ENCODE peak calls at places on chromosome 16, in seven cellular contexts. E is H1; K is CD4-positive, CD25-positive, alpha-beta regulatory T cell; H is tibial artery; D is heart right ventricle; R is Caco-2; C is adrenal gland. O is an unnamed sample.

GRCh38 chr16:73319747-73320146 is 271.8 kb upstream of the ZFHX3 start:
- DNase-seq in E (no peak), K (no peak), H (no peak), D (no peak), R (no peak), C (no peak), O (no peak)

GRCh38 chr16:64238576-64238975 is 883.3 kb downstream of the CDH11 start:
- DNase-seq in E (no peak), K (no peak), H (no peak), D (no peak), R (no peak), C (no peak), O (no peak)

GRCh38 chr16:55408656-55409055 is 70.3 kb upstream of the MMP2 start:
- DNase-seq in E (no peak), K (no peak), H (no peak), D (no peak), R (no peak), C (no peak), O (no peak)

GRCh38 chr16:47309581-47310312 is 151.1 kb downstream of the ITFG1 start:
- DNase-seq in E (no peak), K (no peak), H (no peak), D (no peak), R (no peak), C (no peak), O (no peak)

GRCh38 chr16:86882586-86883280 is 304.4 kb downstream of the FOXL1 start:
- DNase-seq in E (no peak), K (no peak), H (peak; percentile 80), D (peak; percentile 61), R (no peak), C (peak; percentile 57), O (no peak)

GRCh38 chr16:66580605-66581209 is 1.4 kb downstream of the CMTM2 start:
- DNase-seq in E (no peak), K (no peak), H (no peak), D (no peak), R (no peak), C (no peak), O (peak; percentile 34)

GRCh38 chr16:56589141-56590039 is at the start of gene MT3:
- DNase-seq in E (peak; percentile 64), K (no peak), H (no peak), D (no peak), R (no peak), C (peak; percentile 57), O (no peak)

GRCh38 chr16:15043344-15043743 is 12.5 kb downstream of the NTAN1 start:
- DNase-seq in E (no peak), K (no peak), H (no peak), D (no peak), R (no peak), C (no peak), O (no peak)

GRCh38 chr16:27827765-27828164 is 235.7 kb downstream of the GSG1L start:
- DNase-seq in E (no peak), K (no peak), H (no peak), D (no peak), R (no peak), C (no peak), O (no peak)

GRCh38 chr16:4373909-4374742 is 2.5 kb downstream of the VASN start:
- DNase-seq in E (no peak), K (no peak), H (peak; percentile 96), D (peak; percentile 67), R (no peak), C (peak; percentile 78), O (no peak)

GRCh38 chr16:50509521-50510341 is 38.5 kb upstream of the NKD1 start:
- DNase-seq in E (peak; percentile 95), K (peak; percentile 8), H (no peak), D (no peak), R (no peak), C (peak; percentile 59), O (peak; percentile 86)

GRCh38 chr16:3999479-3999868 is 116.8 kb downstream of the ADCY9 start:
- DNase-seq in E (no peak), K (no peak), H (peak; percentile 75), D (peak; percentile 67), R (no peak), C (no peak), O (no peak)

GRCh38 chr16:72985148-72985882 is 62.6 kb downstream of the ZFHX3 start:
- DNase-seq in E (no peak), K (no peak), H (peak; percentile 91), D (peak; percentile 71), R (no peak), C (peak; percentile 75), O (no peak)

GRCh38 chr16:20285993-20286499 is 41.3 kb downstream of the GP2 start:
- DNase-seq in E (no peak), K (no peak), H (no peak), D (no peak), R (no peak), C (no peak), O (no peak)

GRCh38 chr16:70740174-70740918 is 54.5 kb upstream of the MTSS2 start:
- DNase-seq in E (no peak), K (no peak), H (no peak), D (no peak), R (no peak), C (no peak), O (no peak)

DNA sequence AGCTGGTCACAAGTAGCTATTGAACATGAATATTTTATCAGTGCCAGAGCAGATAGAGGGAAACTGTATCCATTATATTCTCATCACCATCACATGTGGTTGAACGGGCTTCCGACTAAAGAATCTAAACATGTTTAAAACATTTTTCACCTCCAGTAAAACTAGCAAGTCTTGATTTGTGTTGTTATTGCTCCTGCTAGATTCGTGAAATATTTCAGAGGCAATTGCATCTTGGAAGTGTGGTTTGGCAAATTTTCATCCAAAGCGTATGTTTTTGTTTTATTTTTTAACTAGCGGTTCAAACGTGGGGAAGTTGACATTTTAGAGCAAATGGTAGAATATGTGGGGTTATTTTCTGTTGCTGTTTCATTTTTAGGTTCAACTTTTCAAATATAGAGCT is 483.0 kb downstream of the CDH13 start:
- DNase-seq in E (no peak), K (no peak), H (no peak), D (no peak), R (no peak), C (no peak), O (no peak)
- H3K27me3 ChIP-seq in E (no peaks in the 10 kb centered on the region), K (no peaks in the 10 kb centered on the region), H (no peaks in the 10 kb centered on the region), D (no peaks in the 10 kb centered on the region), R (no peaks in the 10 kb centered on the region), C (peaks cover 4% of the 10 kb centered on the region), O (peaks cover 20% of the 10 kb centered on the region)

DNA sequence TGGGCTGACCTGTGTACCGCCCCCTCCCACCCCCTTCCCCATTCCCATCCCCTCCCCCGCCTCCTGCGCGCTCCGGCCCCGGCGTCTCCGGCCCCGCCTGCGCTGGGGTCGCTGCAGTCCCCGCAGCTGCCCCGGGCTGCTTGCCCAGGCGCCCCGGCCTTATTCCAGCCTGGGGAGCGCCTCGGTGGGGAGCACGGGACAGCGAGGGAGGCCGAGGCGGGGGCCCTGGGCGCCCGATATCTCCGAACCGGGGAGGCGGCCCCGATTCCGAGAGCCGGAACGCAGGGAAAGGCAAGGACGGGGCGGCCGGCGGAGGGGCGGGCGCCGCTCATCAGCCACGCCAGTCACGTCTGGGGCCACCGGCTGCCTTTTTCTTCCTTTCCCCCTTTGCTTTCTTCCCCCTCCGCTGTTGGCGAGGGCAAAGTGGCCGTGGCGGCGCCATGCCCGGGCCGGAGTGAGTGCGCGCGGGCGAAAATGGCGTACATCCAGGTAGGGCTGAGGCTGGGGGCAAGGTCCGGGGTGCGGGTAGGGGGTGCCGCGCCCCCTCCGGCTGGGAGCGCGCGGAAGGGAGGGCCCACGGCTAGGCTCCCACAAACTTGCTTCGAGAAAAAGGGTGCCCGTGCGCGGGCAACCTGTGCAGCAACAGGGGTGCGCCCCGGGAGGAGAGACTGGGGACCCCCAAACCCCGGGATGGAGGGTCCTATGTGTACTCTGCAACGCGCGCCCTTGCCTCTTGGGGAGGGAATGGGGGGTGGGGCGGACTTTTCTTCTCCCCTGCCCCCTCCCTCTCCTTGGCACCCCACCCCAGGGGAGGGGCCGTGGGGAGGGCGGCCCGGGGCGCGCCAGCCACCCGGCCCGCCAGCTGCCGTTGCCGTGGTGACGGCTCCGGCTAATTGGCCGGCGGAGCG is at the start of gene SYT17:
- DNase-seq in E (peak; percentile 66), K (no peak), H (no peak), D (peak; percentile 14), R (no peak), C (peak; percentile 69), O (no peak)
- H3K4me3 ChIP-seq in E (peak within 1 kb of the TSS; percentile 73), K (no peak within 1 kb of the TSS), H (peak within 1 kb of the TSS; percentile 49), D (peak within 1 kb of the TSS; percentile 59), R (peak within 1 kb of the TSS; percentile 84), C (peak within 1 kb of the TSS; percentile 57), O (peak within 1 kb of the TSS; percentile 68)

GRCh38 chr16:1164975-1165374 is 12.1 kb downstream of the CACNA1H start:
- DNase-seq in E (no peak), K (no peak), H (no peak), D (no peak), R (no peak), C (no peak), O (no peak)
- H3K27me3 ChIP-seq in E (no peaks in the 10 kb centered on the region), K (no peaks in the 10 kb centered on the region), H (no peaks in the 10 kb centered on the region), D (peaks cover 32% of the 10 kb centered on the region), R (no peaks in the 10 kb centered on the region), C (no peaks in the 10 kb centered on the region), O (no peaks in the 10 kb centered on the region)

GRCh38 chr16:85570213-85570734 is 42.8 kb upstream of the GSE1 start:
- DNase-seq in E (no peak), K (no peak), H (no peak), D (no peak), R (no peak), C (no peak), O (no peak)
- H3K4me3 ChIP-seq in E (no peak overlapping the region), K (no peak overlapping the region), H (no peak overlapping the region), D (no peak overlapping the region), R (no peak overlapping the region), C (no peak overlapping the region), O (no peak overlapping the region)

GRCh38 chr16:31471241-31471874 is 594 bp upstream of the TGFB1I1 start:
- DNase-seq in E (no peak), K (no peak), H (no peak), D (no peak), R (no peak), C (no peak), O (no peak)
- H3K27me3 ChIP-seq in E (peaks cover 2% of the 10 kb centered on the region), K (no peaks in the 10 kb centered on the region), H (no peaks in the 10 kb centered on the region), D (no peaks in the 10 kb centered on the region), R (no peaks in the 10 kb centered on the region), C (no peaks in the 10 kb centered on the region), O (no peaks in the 10 kb centered on the region)

DNA sequence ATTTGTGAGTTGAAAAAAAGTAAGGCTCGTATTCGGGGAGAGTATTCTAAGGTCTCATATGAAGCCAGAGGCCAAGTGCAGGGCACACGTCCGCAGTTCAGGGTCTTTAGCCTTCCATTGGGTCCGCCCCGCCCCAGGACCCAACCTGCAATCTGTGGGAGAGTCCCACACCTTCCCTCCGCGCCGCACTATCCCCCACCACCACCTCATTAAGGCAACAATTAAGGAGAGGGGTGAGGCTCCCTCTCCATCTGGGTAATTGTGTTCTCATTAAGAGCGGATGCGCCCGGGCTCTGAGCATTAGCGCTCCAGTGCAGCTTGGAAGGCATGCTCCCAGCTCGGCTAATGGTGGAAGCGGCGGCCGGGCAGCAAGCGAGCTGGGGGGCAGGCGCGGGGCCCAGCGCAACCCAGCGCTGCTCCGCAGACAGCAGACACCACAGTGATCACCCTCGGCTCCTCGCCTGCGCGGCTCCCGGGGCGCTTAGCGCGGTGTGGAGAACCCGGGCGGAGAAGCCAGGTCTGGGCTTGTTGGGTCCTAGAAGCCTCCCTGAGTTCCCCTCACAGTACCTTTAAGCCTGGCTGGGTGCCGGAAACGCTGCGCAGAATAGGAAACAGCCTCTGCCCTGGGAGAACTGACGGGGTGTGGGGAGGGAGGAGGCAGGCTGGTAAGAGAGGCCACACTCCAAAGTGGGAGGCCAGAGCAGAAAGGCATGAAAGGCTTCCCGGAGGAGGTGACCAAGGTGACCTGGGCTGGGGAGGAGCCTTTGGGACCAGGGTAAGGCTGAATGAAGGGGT is 6.5 kb downstream of the CBLN1 start:
- DNase-seq in E (peak; percentile 72), K (no peak), H (no peak), D (no peak), R (no peak), C (no peak), O (peak; percentile 57)
- H3K4me3 ChIP-seq in E (peak overlapping the region; percentile 11), K (no peak overlapping the region), H (no peak overlapping the region), D (no peak overlapping the region), R (no peak overlapping the region), C (no peak overlapping the region), O (no peak overlapping the region)

GRCh38 chr16:77133706-77134105 is 57.3 kb upstream of the MON1B start:
- DNase-seq in E (no peak), K (no peak), H (no peak), D (no peak), R (no peak), C (no peak), O (no peak)
- H3K27me3 ChIP-seq in E (no peaks in the 10 kb centered on the region), K (no peaks in the 10 kb centered on the region), H (no peaks in the 10 kb centered on the region), D (no peaks in the 10 kb centered on the region), R (no peaks in the 10 kb centered on the region), C (no peaks in the 10 kb centered on the region), O (no peaks in the 10 kb centered on the region)

O was measured in esophagus muscularis mucosa.